ENCODE peak calls at places on chromosomes 1 and 21, in nine cellular contexts. One of them, this sample, is unnamed.

GRCh38 chr1:170735366-170736263 is 71.7 kb downstream of the PRRX1 start:
- DNase-seq in IMR-90: no peak
- DNase-seq in AG08395: no peak
- DNase-seq in fibroblast of lung: no peak
- DNase-seq in GM10248: no peak
- DNase-seq in foreskin fibroblast: no peak
- DNase-seq in adipocyte: no peak
- DNase-seq in OCI-M1: no peak
- DNase-seq in hepatocyte: no peak
- DNase-seq in this sample: no peak

GRCh38 chr21:33801424-33802405 is 113.9 kb downstream of the ATP5PO start:
- DNase-seq in IMR-90: peak
- DNase-seq in AG08395: peak
- DNase-seq in fibroblast of lung: peak
- DNase-seq in GM10248: no peak
- DNase-seq in foreskin fibroblast: peak
- DNase-seq in adipocyte: peak
- DNase-seq in OCI-M1: no peak
- DNase-seq in hepatocyte: peak
- DNase-seq in this sample: peak

GRCh38 chr1:67597336-67597735 is 87.7 kb upstream of the GADD45A start:
- DNase-seq in IMR-90: peak
- DNase-seq in AG08395: no peak
- DNase-seq in fibroblast of lung: no peak
- DNase-seq in GM10248: no peak
- DNase-seq in foreskin fibroblast: no peak
- DNase-seq in adipocyte: no peak
- DNase-seq in OCI-M1: no peak
- DNase-seq in hepatocyte: no peak
- DNase-seq in this sample: no peak

GRCh38 chr1:164571333-164571732 is 12.3 kb downstream of the PBX1 start:
- DNase-seq in IMR-90: no peak
- DNase-seq in AG08395: no peak
- DNase-seq in fibroblast of lung: no peak
- DNase-seq in GM10248: no peak
- DNase-seq in foreskin fibroblast: no peak
- DNase-seq in adipocyte: no peak
- DNase-seq in OCI-M1: no peak
- DNase-seq in hepatocyte: no peak
- DNase-seq in this sample: no peak

GRCh38 chr1:94532077-94532476 is 9.5 kb downstream of the F3 start:
- DNase-seq in IMR-90: no peak
- DNase-seq in AG08395: no peak
- DNase-seq in fibroblast of lung: no peak
- DNase-seq in GM10248: no peak
- DNase-seq in foreskin fibroblast: no peak
- DNase-seq in adipocyte: no peak
- DNase-seq in OCI-M1: no peak
- DNase-seq in hepatocyte: no peak
- DNase-seq in this sample: no peak

GRCh38 chr1:40438391-40439015 is 11.8 kb upstream of the ZFP69B start:
- DNase-seq in IMR-90: peak
- DNase-seq in AG08395: peak
- DNase-seq in fibroblast of lung: peak
- DNase-seq in GM10248: peak
- DNase-seq in foreskin fibroblast: peak
- DNase-seq in adipocyte: peak
- DNase-seq in OCI-M1: peak
- DNase-seq in hepatocyte: peak
- DNase-seq in this sample: no peak

GRCh38 chr1:98739762-98740161 is 78.2 kb downstream of the SNX7 start:
- DNase-seq in IMR-90: no peak
- DNase-seq in AG08395: no peak
- DNase-seq in fibroblast of lung: no peak
- DNase-seq in GM10248: no peak
- DNase-seq in foreskin fibroblast: peak
- DNase-seq in adipocyte: no peak
- DNase-seq in OCI-M1: no peak
- DNase-seq in hepatocyte: no peak
- DNase-seq in this sample: no peak

GRCh38 chr1:15717418-15718131 is 18.5 kb upstream of the SLC25A34 start:
- DNase-seq in IMR-90: no peak
- DNase-seq in AG08395: no peak
- DNase-seq in fibroblast of lung: no peak
- DNase-seq in GM10248: no peak
- DNase-seq in foreskin fibroblast: no peak
- DNase-seq in adipocyte: no peak
- DNase-seq in OCI-M1: no peak
- DNase-seq in hepatocyte: no peak
- DNase-seq in this sample: no peak

GRCh38 chr1:171457412-171457811 is 27.9 kb upstream of the PRRC2C start:
- DNase-seq in IMR-90: peak
- DNase-seq in AG08395: peak
- DNase-seq in fibroblast of lung: peak
- DNase-seq in GM10248: no peak
- DNase-seq in foreskin fibroblast: peak
- DNase-seq in adipocyte: peak
- DNase-seq in OCI-M1: no peak
- DNase-seq in hepatocyte: peak
- DNase-seq in this sample: no peak

GRCh38 chr1:81371864-81372263 is 428.9 kb upstream of the ADGRL2 start:
- DNase-seq in IMR-90: no peak
- DNase-seq in AG08395: no peak
- DNase-seq in fibroblast of lung: no peak
- DNase-seq in GM10248: no peak
- DNase-seq in foreskin fibroblast: no peak
- DNase-seq in adipocyte: no peak
- DNase-seq in OCI-M1: peak
- DNase-seq in hepatocyte: no peak
- DNase-seq in this sample: no peak

GRCh38 chr1:151145158-151146071 is 1.0 kb downstream of the SEMA6C start:
- DNase-seq in IMR-90: no peak
- DNase-seq in AG08395: no peak
- DNase-seq in fibroblast of lung: peak
- DNase-seq in GM10248: no peak
- DNase-seq in foreskin fibroblast: no peak
- DNase-seq in adipocyte: peak
- DNase-seq in OCI-M1: no peak
- DNase-seq in hepatocyte: peak
- DNase-seq in this sample: no peak

GRCh38 chr1:38786040-38786436 is 73.5 kb downstream of the RRAGC start:
- DNase-seq in IMR-90: no peak
- DNase-seq in AG08395: no peak
- DNase-seq in fibroblast of lung: no peak
- DNase-seq in GM10248: no peak
- DNase-seq in foreskin fibroblast: no peak
- DNase-seq in adipocyte: no peak
- DNase-seq in OCI-M1: no peak
- DNase-seq in hepatocyte: no peak
- DNase-seq in this sample: no peak

GRCh38 chr1:204263240-204263848 is 49.6 kb upstream of the GOLT1A start:
- DNase-seq in IMR-90: peak
- DNase-seq in AG08395: no peak
- DNase-seq in fibroblast of lung: peak
- DNase-seq in GM10248: no peak
- DNase-seq in foreskin fibroblast: no peak
- DNase-seq in adipocyte: no peak
- DNase-seq in OCI-M1: peak
- DNase-seq in hepatocyte: no peak
- DNase-seq in this sample: peak

GRCh38 chr1:97108200-97108599 is 386.6 kb downstream of the PTBP2 start:
- DNase-seq in IMR-90: peak
- DNase-seq in AG08395: no peak
- DNase-seq in fibroblast of lung: peak
- DNase-seq in GM10248: no peak
- DNase-seq in foreskin fibroblast: peak
- DNase-seq in adipocyte: peak
- DNase-seq in OCI-M1: no peak
- DNase-seq in hepatocyte: no peak
- DNase-seq in this sample: no peak

GRCh38 chr1:54278941-54279422 is 79.0 kb downstream of the MRPL37 start:
- DNase-seq in IMR-90: peak
- DNase-seq in AG08395: peak
- DNase-seq in fibroblast of lung: peak
- DNase-seq in GM10248: no peak
- DNase-seq in foreskin fibroblast: no peak
- DNase-seq in adipocyte: peak
- DNase-seq in OCI-M1: no peak
- DNase-seq in hepatocyte: no peak
- DNase-seq in this sample: peak

GRCh38 chr1:116067564-116067887 is 43.7 kb upstream of the MAB21L3 start:
- DNase-seq in IMR-90: peak
- DNase-seq in AG08395: peak
- DNase-seq in fibroblast of lung: peak
- DNase-seq in GM10248: no peak
- DNase-seq in foreskin fibroblast: peak
- DNase-seq in adipocyte: peak
- DNase-seq in OCI-M1: no peak
- DNase-seq in hepatocyte: peak
- DNase-seq in this sample: peak

GRCh38 chr1:226064816-226065248 is 2.3 kb downstream of the H3-3A start:
- DNase-seq in IMR-90: peak
- DNase-seq in AG08395: peak
- DNase-seq in fibroblast of lung: peak
- DNase-seq in GM10248: peak
- DNase-seq in foreskin fibroblast: peak
- DNase-seq in adipocyte: peak
- DNase-seq in OCI-M1: peak
- DNase-seq in hepatocyte: peak
- DNase-seq in this sample: peak

GRCh38 chr1:5525597-5526384 is 466.4 kb downstream of the NPHP4 start:
- DNase-seq in IMR-90: no peak
- DNase-seq in AG08395: no peak
- DNase-seq in fibroblast of lung: no peak
- DNase-seq in GM10248: no peak
- DNase-seq in foreskin fibroblast: no peak
- DNase-seq in adipocyte: no peak
- DNase-seq in OCI-M1: no peak
- DNase-seq in hepatocyte: no peak
- DNase-seq in this sample: no peak

GRCh38 chr1:109091196-109092193 is 931 bp downstream of the TMEM167B start:
- DNase-seq in IMR-90: peak
- DNase-seq in AG08395: peak
- DNase-seq in fibroblast of lung: peak
- DNase-seq in GM10248: peak
- DNase-seq in foreskin fibroblast: peak
- DNase-seq in adipocyte: peak
- DNase-seq in OCI-M1: peak
- DNase-seq in hepatocyte: peak
- DNase-seq in this sample: peak

GRCh38 chr21:17925900-17926299 is 106.7 kb upstream of the C21orf91 start:
- DNase-seq in IMR-90: peak
- DNase-seq in AG08395: no peak
- DNase-seq in fibroblast of lung: peak
- DNase-seq in GM10248: no peak
- DNase-seq in foreskin fibroblast: no peak
- DNase-seq in adipocyte: peak
- DNase-seq in OCI-M1: peak
- DNase-seq in hepatocyte: peak
- DNase-seq in this sample: no peak

GRCh38 chr1:117059334-117059677 is 820 bp upstream of the TTF2 start:
- DNase-seq in IMR-90: no peak
- DNase-seq in AG08395: no peak
- DNase-seq in fibroblast of lung: no peak
- DNase-seq in GM10248: peak
- DNase-seq in foreskin fibroblast: no peak
- DNase-seq in adipocyte: no peak
- DNase-seq in OCI-M1: peak
- DNase-seq in hepatocyte: peak
- DNase-seq in this sample: no peak

GRCh38 chr1:12138196-12139183 is 28.3 kb upstream of the TNFRSF1B start:
- DNase-seq in IMR-90: peak
- DNase-seq in AG08395: no peak
- DNase-seq in fibroblast of lung: no peak
- DNase-seq in GM10248: no peak
- DNase-seq in foreskin fibroblast: peak
- DNase-seq in adipocyte: no peak
- DNase-seq in OCI-M1: no peak
- DNase-seq in hepatocyte: no peak
- DNase-seq in this sample: no peak

GRCh38 chr1:162145280-162145965 is 75.9 kb downstream of the NOS1AP start:
- DNase-seq in IMR-90: no peak
- DNase-seq in AG08395: no peak
- DNase-seq in fibroblast of lung: peak
- DNase-seq in GM10248: no peak
- DNase-seq in foreskin fibroblast: no peak
- DNase-seq in adipocyte: no peak
- DNase-seq in OCI-M1: no peak
- DNase-seq in hepatocyte: no peak
- DNase-seq in this sample: peak

GRCh38 chr1:202713110-202713509 is 2.9 kb upstream of the SYT2 start:
- DNase-seq in IMR-90: no peak
- DNase-seq in AG08395: no peak
- DNase-seq in fibroblast of lung: peak
- DNase-seq in GM10248: no peak
- DNase-seq in foreskin fibroblast: no peak
- DNase-seq in adipocyte: peak
- DNase-seq in OCI-M1: no peak
- DNase-seq in hepatocyte: peak
- DNase-seq in this sample: no peak

GRCh38 chr1:193060938-193061337 is 1.5 kb downstream of the RO60 start:
- DNase-seq in IMR-90: peak
- DNase-seq in AG08395: peak
- DNase-seq in fibroblast of lung: peak
- DNase-seq in GM10248: peak
- DNase-seq in foreskin fibroblast: no peak
- DNase-seq in adipocyte: peak
- DNase-seq in OCI-M1: peak
- DNase-seq in hepatocyte: peak
- DNase-seq in this sample: no peak

GRCh38 chr1:189657131-189657530 is 820.5 kb downstream of the BRINP3 start:
- DNase-seq in IMR-90: no peak
- DNase-seq in AG08395: no peak
- DNase-seq in fibroblast of lung: no peak
- DNase-seq in GM10248: no peak
- DNase-seq in foreskin fibroblast: no peak
- DNase-seq in adipocyte: no peak
- DNase-seq in OCI-M1: no peak
- DNase-seq in hepatocyte: no peak
- DNase-seq in this sample: no peak

GRCh38 chr1:97366986-97367385 is 553.8 kb downstream of the DPYD start:
- DNase-seq in IMR-90: no peak
- DNase-seq in AG08395: peak
- DNase-seq in fibroblast of lung: peak
- DNase-seq in GM10248: no peak
- DNase-seq in foreskin fibroblast: no peak
- DNase-seq in adipocyte: no peak
- DNase-seq in OCI-M1: no peak
- DNase-seq in hepatocyte: no peak
- DNase-seq in this sample: peak

GRCh38 chr21:41820384-41821080 is 53.7 kb upstream of the RIPK4 start:
- DNase-seq in IMR-90: no peak
- DNase-seq in AG08395: no peak
- DNase-seq in fibroblast of lung: no peak
- DNase-seq in GM10248: no peak
- DNase-seq in foreskin fibroblast: no peak
- DNase-seq in adipocyte: no peak
- DNase-seq in OCI-M1: no peak
- DNase-seq in hepatocyte: no peak
- DNase-seq in this sample: no peak

GRCh38 chr21:27813750-27814149 is 846.9 kb upstream of the ADAMTS5 start:
- DNase-seq in IMR-90: no peak
- DNase-seq in AG08395: no peak
- DNase-seq in fibroblast of lung: no peak
- DNase-seq in GM10248: no peak
- DNase-seq in foreskin fibroblast: no peak
- DNase-seq in adipocyte: no peak
- DNase-seq in OCI-M1: no peak
- DNase-seq in hepatocyte: no peak
- DNase-seq in this sample: no peak

GRCh38 chr1:68168545-68169065 is 63.7 kb downstream of the WLS start:
- DNase-seq in IMR-90: no peak
- DNase-seq in AG08395: no peak
- DNase-seq in fibroblast of lung: peak
- DNase-seq in GM10248: no peak
- DNase-seq in foreskin fibroblast: no peak
- DNase-seq in adipocyte: peak
- DNase-seq in OCI-M1: no peak
- DNase-seq in hepatocyte: no peak
- DNase-seq in this sample: peak

GRCh38 chr21:32283001-32283400 is 4.2 kb upstream of the MIS18A start:
- DNase-seq in IMR-90: no peak
- DNase-seq in AG08395: no peak
- DNase-seq in fibroblast of lung: no peak
- DNase-seq in GM10248: no peak
- DNase-seq in foreskin fibroblast: no peak
- DNase-seq in adipocyte: no peak
- DNase-seq in OCI-M1: no peak
- DNase-seq in hepatocyte: no peak
- DNase-seq in this sample: no peak

This sample was measured in astrocyte.